ENCODE peak calls at places on chromosomes 2 and 18, in ten cellular contexts. D is GDM1; T is ELR; J is stimulated activated CD8-positive, alpha-beta memory T cell treated with anti-CD3 and anti-CD28 coated beads, Interleukin-4, amount 100 ng/mL, for 24 hours; N is GM03348; I is GM23338; O is bronchial epithelial cell; K is HEK293T; G is NB4; V is cardiac muscle cell. Z is an unnamed sample.

GRCh38 chr2:437772-438393 is 150.0 kb upstream of the ALKAL2 start:
- DNase-seq in O (no peak), J (peak; percentile 22), K (no peak), V (no peak), T (no peak), N (no peak), D (peak; percentile 13), I (peak; percentile 28), G (peak; percentile 73), Z (no peak)

GRCh38 chr18:43236921-43237320 is 40.4 kb downstream of the SYT4 start:
- DNase-seq in J (no peak), G (no peak), N (no peak), I (no peak), O (peak; percentile 3), K (no peak), D (no peak), T (no peak), V (no peak), Z (no peak)

GRCh38 chr18:23114911-23115310 is 20.4 kb upstream of the CABLES1 start:
- DNase-seq in G (no peak), I (no peak), K (no peak), J (no peak), V (no peak), T (peak; percentile 54), N (no peak), D (no peak), O (no peak), Z (no peak)

GRCh38 chr2:112880081-112880531 is 30.9 kb upstream of the IL37 start:
- DNase-seq in O (peak; percentile 82), K (no peak), T (peak; percentile 97), J (no peak), N (peak; percentile 64), V (no peak), I (no peak), G (peak; percentile 26), D (no peak), Z (no peak)

GRCh38 chr2:168536925-168537466 is 80.9 kb downstream of the CERS6 start:
- DNase-seq in O (peak; percentile 69), V (no peak), I (no peak), N (no peak), J (no peak), T (peak; percentile 65), G (no peak), K (no peak), D (no peak), Z (no peak)

GRCh38 chr2:146624429-146624828 is 1220.4 kb upstream of the ACVR2A start:
- DNase-seq in V (no peak), K (no peak), G (no peak), O (no peak), J (no peak), N (no peak), D (no peak), I (no peak), T (no peak), Z (no peak)

GRCh38 chr18:78571831-78572347 is 407.7 kb upstream of the SALL3 start:
- DNase-seq in T (no peak), K (no peak), D (no peak), I (no peak), V (no peak), J (no peak), N (no peak), G (no peak), O (no peak), Z (no peak)

GRCh38 chr2:96739633-96740428 is at the start of gene LMAN2L:
- DNase-seq in V (peak; percentile 99), T (peak; percentile 99), J (peak; percentile 91), O (peak; percentile 91), I (peak; percentile 99), G (peak; percentile 98), K (peak; percentile 97), N (peak; percentile 98), D (peak; percentile 91), Z (peak; percentile 91)

GRCh38 chr2:239025951-239026461 is 178.1 kb downstream of the TWIST2 start:
- DNase-seq in V (no peak), J (no peak), T (no peak), I (no peak), N (peak; percentile 52), K (no peak), D (no peak), G (no peak), O (no peak), Z (no peak)

GRCh38 chr2:167271941-167272340 is 383.7 kb downstream of the XIRP2 start:
- DNase-seq in T (peak; percentile 17), G (no peak), I (peak; percentile 47), V (no peak), K (no peak), N (no peak), J (no peak), D (no peak), O (no peak), Z (no peak)

GRCh38 chr2:71156531-71156930 is 26.1 kb downstream of the MPHOSPH10 start:
- DNase-seq in O (no peak), I (peak; percentile 26), T (no peak), G (peak; percentile 40), D (no peak), K (no peak), J (no peak), V (no peak), N (peak; percentile 20), Z (no peak)

GRCh38 chr2:70368545-70368944 is 66.7 kb upstream of the FAM136A start:
- DNase-seq in T (no peak), D (no peak), V (no peak), I (no peak), G (no peak), K (no peak), O (no peak), J (no peak), N (no peak), Z (no peak)

GRCh38 chr2:216956820-216957493 is 97.1 kb upstream of the TNP1 start:
- DNase-seq in V (no peak), K (no peak), D (no peak), N (no peak), T (no peak), I (no peak), O (peak; percentile 13), G (no peak), J (no peak), Z (no peak)

GRCh38 chr2:8248623-8248957 is 433.3 kb upstream of the ID2 start:
- DNase-seq in K (no peak), I (no peak), G (no peak), N (peak; percentile 33), T (no peak), D (no peak), J (no peak), O (no peak), V (no peak), Z (no peak)

GRCh38 chr2:105406221-105406620 is 7.4 kb upstream of the FHL2 start:
- DNase-seq in K (no peak), J (no peak), T (peak; percentile 95), I (no peak), N (peak; percentile 82), O (peak; percentile 75), V (no peak), D (no peak), G (no peak), Z (no peak)

GRCh38 chr2:85133751-85134254 is 611 bp downstream of the TCF7L1 start:
- DNase-seq in N (peak; percentile 83), T (peak; percentile 62), O (no peak), I (peak; percentile 39), J (no peak), D (no peak), V (peak; percentile 74), G (peak; percentile 61), K (peak; percentile 53), Z (no peak)

GRCh38 chr2:240913810-240914644 is 7.9 kb downstream of the CROCC2 start:
- DNase-seq in N (peak; percentile 85), D (no peak), G (peak; percentile 71), K (peak; percentile 78), J (peak; percentile 54), I (peak; percentile 86), T (peak; percentile 64), V (peak; percentile 65), O (no peak), Z (no peak)

GRCh38 chr2:152523091-152523490 is 188.1 kb downstream of the FMNL2 start:
- DNase-seq in N (peak; percentile 33), G (no peak), K (no peak), J (no peak), I (no peak), T (peak; percentile 78), O (peak; percentile 58), D (no peak), V (no peak), Z (no peak)

GRCh38 chr2:134459706-134460406 is 206.0 kb downstream of the MGAT5 start:
- DNase-seq in V (no peak), O (no peak), G (no peak), D (no peak), T (no peak), J (no peak), I (no peak), K (no peak), N (no peak), Z (no peak)

GRCh38 chr2:129821445-129821844 is 158.0 kb upstream of the RAB6C start:
- DNase-seq in O (no peak), N (no peak), T (no peak), J (no peak), I (no peak), G (no peak), V (no peak), K (no peak), D (no peak), Z (no peak)

GRCh38 chr2:7619203-7619602 is 702.0 kb downstream of the RNF144A start:
- DNase-seq in O (no peak), V (no peak), G (no peak), J (no peak), D (no peak), T (no peak), N (no peak), K (no peak), I (no peak), Z (no peak)

GRCh38 chr18:75199327-75199726 is 9.6 kb downstream of the PTGR3 start:
- DNase-seq in K (no peak), J (no peak), I (no peak), D (no peak), N (no peak), T (peak; percentile 57), V (no peak), O (no peak), G (no peak), Z (no peak)

GRCh38 chr18:30556112-30556511 is 486.4 kb downstream of the DSC3 start:
- DNase-seq in I (no peak), D (no peak), O (no peak), V (no peak), N (no peak), T (no peak), K (no peak), G (no peak), J (no peak), Z (no peak)